ENCODE peak calls at places on chromosome X, in seven cellular contexts. A is lung, H is BE2C, P is cardiac muscle cell, L is psoas muscle, V is tibial artery, K is HCT116. X is an unnamed sample.

GRCh38 chrX:22247169-22247568 is 25.5 kb upstream of the CBLL2 start:
- DNase-seq in A (no peak), H (no peak), P (no peak), L (no peak), V (no peak), K (no peak), X (no peak)

GRCh38 chrX:100649550-100650356 is 5.8 kb downstream of the SRPX2 start:
- DNase-seq in A (peak; percentile 47), H (no peak), P (peak; percentile 29), L (peak; percentile 77), V (peak; percentile 80), K (no peak), X (peak; percentile 73)

GRCh38 chrX:104659037-104659744 is 93.2 kb downstream of the IL1RAPL2 start:
- DNase-seq in A (peak; percentile 37), H (no peak), P (peak; percentile 39), L (no peak), V (no peak), K (no peak), X (no peak)

GRCh38 chrX:39600222-39600621 is 497.5 kb downstream of the BCOR start:
- DNase-seq in A (no peak), H (no peak), P (no peak), L (no peak), V (no peak), K (no peak), X (no peak)

GRCh38 chrX:150366951-150367545 is 3.9 kb downstream of the MAMLD1 start:
- DNase-seq in A (no peak), H (no peak), P (no peak), L (no peak), V (no peak), K (no peak), X (no peak)

GRCh38 chrX:18833071-18833731 is 125.8 kb downstream of the PPEF1 start:
- DNase-seq in A (no peak), H (peak; percentile 37), P (no peak), L (peak; percentile 58), V (peak; percentile 54), K (no peak), X (no peak)

GRCh38 chrX:119502727-119503483 is 34.7 kb downstream of the SLC25A5 start:
- DNase-seq in A (peak; percentile 72), H (no peak), P (no peak), L (no peak), V (no peak), K (no peak), X (no peak)

GRCh38 chrX:39900788-39901170 is 197.0 kb downstream of the BCOR start:
- DNase-seq in A (no peak), H (peak; percentile 39), P (no peak), L (no peak), V (no peak), K (no peak), X (no peak)

GRCh38 chrX:20089845-20090244 is 26.9 kb downstream of the MAP7D2 start:
- DNase-seq in A (no peak), H (no peak), P (no peak), L (no peak), V (no peak), K (no peak), X (no peak)

GRCh38 chrX:41137589-41137988 is 52.3 kb downstream of the USP9X start:
- DNase-seq in A (no peak), H (no peak), P (no peak), L (no peak), V (no peak), K (no peak), X (no peak)

GRCh38 chrX:68932611-68933010 is 103.8 kb downstream of the EFNB1 start:
- DNase-seq in A (no peak), H (no peak), P (no peak), L (no peak), V (no peak), K (no peak), X (no peak)

GRCh38 chrX:152897216-152898144 is at the start of gene ZNF185:
- DNase-seq in A (peak; percentile 68), H (no peak), P (peak; percentile 74), L (no peak), V (no peak), K (no peak), X (peak; percentile 91)

GRCh38 chrX:133921764-133922389 is 63.5 kb downstream of the GPC3 start:
- DNase-seq in A (peak; percentile 33), H (peak; percentile 71), P (peak; percentile 64), L (peak; percentile 19), V (no peak), K (peak; percentile 50), X (peak; percentile 90)

GRCh38 chrX:38638952-38639529 is 77.7 kb downstream of the TSPAN7 start:
- DNase-seq in A (no peak), H (no peak), P (no peak), L (no peak), V (no peak), K (no peak), X (no peak)

GRCh38 chrX:11704725-11705495 is 39.2 kb upstream of the ARHGAP6 start:
- DNase-seq in A (no peak), H (no peak), P (no peak), L (no peak), V (no peak), K (no peak), X (no peak)

GRCh38 chrX:72540318-72540717 is 32.3 kb downstream of the HDAC8 start:
- DNase-seq in A (no peak), H (no peak), P (peak; percentile 6), L (no peak), V (no peak), K (no peak), X (peak; percentile 50)

GRCh38 chrX:48460606-48461005 is 9.5 kb downstream of the SLC38A5 start:
- DNase-seq in A (no peak), H (no peak), P (no peak), L (no peak), V (no peak), K (no peak), X (no peak)

GRCh38 chrX:70444326-70445196 is at the start of gene DLG3:
- DNase-seq in A (no peak), H (peak; percentile 58), P (peak; percentile 57), L (no peak), V (no peak), K (no peak), X (peak; percentile 82)

GRCh38 chrX:117788339-117788738 is 328.3 kb downstream of the KLHL13 start:
- DNase-seq in A (no peak), H (peak; percentile 51), P (no peak), L (no peak), V (no peak), K (no peak), X (no peak)

GRCh38 chrX:24154490-24155034 is 5.0 kb downstream of the ZFX start:
- DNase-seq in A (no peak), H (no peak), P (no peak), L (no peak), V (no peak), K (no peak), X (no peak)

GRCh38 chrX:24153796-24154189 is 4.3 kb downstream of the ZFX start:
- DNase-seq in A (no peak), H (peak; percentile 22), P (no peak), L (no peak), V (no peak), K (no peak), X (no peak)

GRCh38 chrX:24153175-24153795 is 3.8 kb downstream of the ZFX start:
- DNase-seq in A (no peak), H (peak; percentile 54), P (peak; percentile 35), L (no peak), V (no peak), K (no peak), X (peak; percentile 79)

GRCh38 chrX:24156177-24156576 is 6.6 kb downstream of the ZFX start:
- DNase-seq in A (no peak), H (no peak), P (no peak), L (no peak), V (no peak), K (no peak), X (no peak)

DNA sequence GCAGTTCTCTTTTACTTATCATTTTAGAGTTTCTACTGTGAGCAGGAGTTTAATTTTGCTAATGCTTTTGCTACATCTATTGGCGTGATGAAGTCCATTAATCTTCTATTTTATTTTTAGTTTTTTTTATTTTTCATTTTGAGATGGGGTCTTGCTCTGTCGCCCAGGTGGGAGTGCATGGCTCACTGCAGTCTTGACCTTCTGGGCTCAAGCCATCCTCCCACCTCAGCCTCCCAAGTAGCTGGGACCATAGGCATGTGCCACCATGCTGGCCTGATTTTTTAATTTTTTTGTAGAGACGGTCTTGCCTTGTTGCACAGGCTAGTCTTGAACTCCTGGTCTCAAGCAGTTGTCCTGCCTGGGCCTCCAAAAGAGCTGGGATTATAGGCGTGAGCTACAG is 9.4 kb downstream of the ZFX start:
- DNase-seq in A (no peak), H (no peak), P (no peak), L (no peak), V (no peak), K (no peak), X (no peak)
- H3K4me1 ChIP-seq in A (peaks cover 7% of the 10 kb centered on the region), H (no peaks in the 10 kb centered on the region), P (peaks cover 11% of the 10 kb centered on the region), L (peaks cover 63% of the 10 kb centered on the region), V (no peaks in the 10 kb centered on the region), K (peaks cover 2% of the 10 kb centered on the region), X (peaks cover 7% of the 10 kb centered on the region)

GRCh38 chrX:131869182-131869581 is 153.9 kb upstream of the STK26 start:
- DNase-seq in A (no peak), H (no peak), P (no peak), L (no peak), V (no peak), K (no peak), X (no peak)
- H3K36me3 ChIP-seq in A (no peaks in the 10 kb centered on the region), H (no peaks in the 10 kb centered on the region), P (no peaks in the 10 kb centered on the region), L (no peaks in the 10 kb centered on the region), V (no peaks in the 10 kb centered on the region), K (no peaks in the 10 kb centered on the region), X (no peaks in the 10 kb centered on the region)

DNA sequence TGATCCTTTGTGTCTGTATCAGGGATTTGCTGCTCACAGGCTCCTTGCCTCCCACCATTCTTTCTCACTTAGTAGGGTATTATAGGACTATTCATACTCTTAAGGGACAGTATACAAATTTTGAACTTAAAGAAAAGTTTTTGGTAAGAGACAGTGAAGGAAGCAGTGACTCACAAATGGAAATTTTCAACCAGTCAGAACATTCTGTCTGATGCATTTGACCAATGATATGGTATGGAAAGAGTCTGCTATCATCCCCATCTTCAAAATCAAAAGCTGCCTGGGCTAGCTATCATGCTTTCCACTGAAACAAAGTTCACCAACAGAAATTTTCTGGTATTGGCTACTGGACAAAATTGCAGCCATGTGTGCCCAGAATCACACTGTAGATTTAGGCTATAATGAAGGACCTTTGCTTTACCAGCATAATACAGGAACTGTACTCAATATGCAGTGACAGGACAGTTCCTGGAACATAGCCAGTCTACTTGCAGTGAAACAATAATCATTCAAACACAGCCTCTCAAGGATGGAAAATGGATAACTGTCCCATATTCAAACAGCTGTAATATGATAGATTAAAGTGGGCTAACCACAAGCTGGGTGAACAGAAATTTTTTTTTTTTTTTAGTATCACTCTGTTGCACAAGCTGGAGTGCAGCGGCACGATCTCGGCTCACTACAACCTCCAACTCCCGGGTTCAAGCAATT is 109.0 kb upstream of the ACSL4 start:
- DNase-seq in A (no peak), H (no peak), P (no peak), L (no peak), V (no peak), K (no peak), X (no peak)
- H3K4me1 ChIP-seq in A (no peaks in the 10 kb centered on the region), H (no peaks in the 10 kb centered on the region), P (no peaks in the 10 kb centered on the region), L (no peaks in the 10 kb centered on the region), V (no peaks in the 10 kb centered on the region), K (peaks cover 11% of the 10 kb centered on the region), X (peaks cover 2% of the 10 kb centered on the region)

DNA sequence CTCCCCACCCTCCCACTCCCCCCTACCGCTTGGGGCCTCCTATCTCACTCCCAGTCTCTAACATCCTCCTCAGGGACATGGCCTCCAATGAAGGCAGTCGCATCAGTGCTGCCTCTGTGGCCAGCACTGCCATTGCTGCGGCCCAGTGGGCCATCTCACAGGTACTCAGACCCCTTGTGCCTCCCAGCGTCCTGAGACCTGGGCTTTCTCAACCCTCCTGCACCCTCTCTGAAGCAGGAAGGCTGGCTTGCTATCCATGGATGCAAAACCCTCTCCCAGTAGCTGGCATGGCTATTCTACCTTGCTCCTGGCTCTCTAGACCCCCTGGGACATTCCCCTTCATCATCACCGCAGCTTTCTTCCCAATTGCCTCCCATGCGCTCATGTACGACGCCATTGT is 13.3 kb upstream of the UBA1 start:
- DNase-seq in A (no peak), H (no peak), P (no peak), L (no peak), V (no peak), K (no peak), X (no peak)
- H3K36me3 ChIP-seq in A (peaks cover 42% of the 10 kb centered on the region), H (peaks cover 46% of the 10 kb centered on the region), P (no peaks in the 10 kb centered on the region), L (peaks cover 3% of the 10 kb centered on the region), V (peaks cover 78% of the 10 kb centered on the region), K (no peaks in the 10 kb centered on the region), X (peaks cover 89% of the 10 kb centered on the region)